ENCODE peak calls at places on chromosomes 1 and 21, in seven cellular contexts. H is mesendoderm; D is WERI-Rb-1; O is CD4-positive, alpha-beta memory T cell; P is right lobe of liver; B is body of pancreas; U is A549. A is an unnamed sample.

GRCh38 chr1:162861101-162861500 is at the start of gene CCDC190:
- DNase-seq in H (peak), D (no peak), O (no peak), P (no peak), B (no peak), U (no peak), A (no peak)

GRCh38 chr1:197955486-197956394 is 38.6 kb downstream of the LHX9 start:
- DNase-seq in H (no peak), D (no peak), O (no peak), P (no peak), B (no peak), U (no peak), A (no peak)

GRCh38 chr1:209829716-209830115 is 1.9 kb downstream of the UTP25 start:
- DNase-seq in H (no peak), D (no peak), O (no peak), P (no peak), B (no peak), U (no peak), A (no peak)

GRCh38 chr1:24555591-24556413 is at the start of gene NCMAP:
- DNase-seq in H (peak), D (peak), O (peak), P (peak), B (peak), U (no peak), A (no peak)

GRCh38 chr1:85134583-85135455 is 66.0 kb downstream of the SYDE2 start:
- DNase-seq in H (no peak), D (no peak), O (no peak), P (peak), B (no peak), U (no peak), A (no peak)

GRCh38 chr1:64898107-64898861 is 68.1 kb downstream of the JAK1 start:
- DNase-seq in H (peak), D (no peak), O (peak), P (peak), B (peak), U (peak), A (no peak)

GRCh38 chr1:78892251-78892650 is 114.3 kb downstream of the ADGRL4 start:
- DNase-seq in H (no peak), D (no peak), O (no peak), P (no peak), B (no peak), U (no peak), A (no peak)

GRCh38 chr1:22166439-22166838 is 23.5 kb upstream of the WNT4 start:
- DNase-seq in H (peak), D (no peak), O (no peak), P (no peak), B (no peak), U (no peak), A (no peak)

GRCh38 chr1:247386217-247386616 is 29.8 kb upstream of the NLRP3 start:
- DNase-seq in H (no peak), D (no peak), O (no peak), P (no peak), B (no peak), U (no peak), A (no peak)

GRCh38 chr1:246350745-246351144 is 156.3 kb downstream of the SMYD3 start:
- DNase-seq in H (no peak), D (no peak), O (no peak), P (no peak), B (no peak), U (no peak), A (no peak)

GRCh38 chr21:44752701-44753235 is 41.4 kb upstream of the TSPEAR start:
- DNase-seq in H (peak), D (no peak), O (no peak), P (no peak), B (no peak), U (no peak), A (no peak)

GRCh38 chr1:191618202-191618601 is 540.1 kb upstream of the RGS18 start:
- DNase-seq in H (no peak), D (no peak), O (no peak), P (no peak), B (no peak), U (no peak), A (no peak)

GRCh38 chr1:222824641-222825040 is 9.8 kb downstream of the DISP1 start:
- DNase-seq in H (no peak), D (no peak), O (no peak), P (no peak), B (no peak), U (no peak), A (no peak)

GRCh38 chr1:33659641-33660040 is 187.2 kb downstream of the ZSCAN20 start:
- DNase-seq in H (no peak), D (no peak), O (no peak), P (no peak), B (no peak), U (no peak), A (no peak)

GRCh38 chr1:109474697-109475096 is 8.4 kb downstream of the SYPL2 start:
- DNase-seq in H (no peak), D (no peak), O (no peak), P (no peak), B (no peak), U (no peak), A (no peak)

GRCh38 chr1:13807213-13807612 is 107.2 kb downstream of the PRDM2 start:
- DNase-seq in H (peak), D (peak), O (no peak), P (no peak), B (peak), U (peak), A (no peak)

GRCh38 chr1:29392036-29392435 is 155.7 kb downstream of the PTPRU start:
- DNase-seq in H (no peak), D (no peak), O (no peak), P (no peak), B (no peak), U (no peak), A (no peak)

GRCh38 chr1:183330335-183330734 is 87.8 kb downstream of the NMNAT2 start:
- DNase-seq in H (no peak), D (no peak), O (no peak), P (no peak), B (no peak), U (no peak), A (no peak)

GRCh38 chr1:180229483-180230415 is at the start of gene LHX4:
- DNase-seq in H (peak), D (peak), O (no peak), P (no peak), B (peak), U (peak), A (no peak)

GRCh38 chr1:186188004-186188539 is 187.0 kb downstream of the TPR start:
- DNase-seq in H (no peak), D (no peak), O (no peak), P (no peak), B (no peak), U (peak), A (no peak)

GRCh38 chr1:115647507-115647906 is 5.7 kb downstream of the VANGL1 start:
- DNase-seq in H (peak), D (no peak), O (no peak), P (no peak), B (no peak), U (no peak), A (no peak)

GRCh38 chr1:177620636-177621190 is 349.1 kb downstream of the SEC16B start:
- DNase-seq in H (peak), D (no peak), O (no peak), P (no peak), B (no peak), U (no peak), A (no peak)

GRCh38 chr21:41854426-41854995 is 24.6 kb downstream of the PRDM15 start:
- DNase-seq in H (no peak), D (no peak), O (no peak), P (no peak), B (peak), U (no peak), A (no peak)

GRCh38 chr1:207389728-207390464 is 64.2 kb upstream of the CR2 start:
- DNase-seq in H (no peak), D (no peak), O (no peak), P (no peak), B (no peak), U (peak), A (no peak)

GRCh38 chr1:207397525-207397926 is 56.6 kb upstream of the CR2 start:
- DNase-seq in H (peak), D (no peak), O (no peak), P (no peak), B (no peak), U (peak), A (no peak)

GRCh38 chr1:207388721-207389120 is 65.4 kb upstream of the CR2 start:
- DNase-seq in H (no peak), D (no peak), O (no peak), P (no peak), B (no peak), U (no peak), A (no peak)

GRCh38 chr1:207396360-207396759 is 57.8 kb upstream of the CR2 start:
- DNase-seq in H (peak), D (no peak), O (no peak), P (no peak), B (no peak), U (no peak), A (no peak)

DNA sequence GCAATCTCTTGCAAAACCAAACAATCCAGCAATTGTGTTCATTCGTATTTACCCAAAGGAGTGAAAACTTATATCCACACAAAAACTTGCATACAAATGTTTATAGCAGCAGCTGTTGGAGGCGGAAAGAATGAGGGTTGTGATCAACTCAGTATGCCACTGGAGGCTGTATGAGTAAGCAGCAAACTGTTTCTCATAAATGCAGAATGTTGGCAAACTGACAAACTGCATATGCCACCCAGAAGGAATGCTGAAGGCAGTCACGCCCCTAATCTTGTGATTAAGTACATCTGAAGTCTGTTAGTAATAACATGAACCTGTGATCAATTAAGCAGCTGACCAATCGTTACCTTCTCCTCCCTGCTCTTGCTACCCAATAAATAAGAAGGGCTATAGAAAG is 60.5 kb upstream of the CR2 start:
- DNase-seq in H (no peak), D (no peak), O (no peak), P (no peak), B (peak), U (peak), A (no peak)
- H3K27ac ChIP-seq in H (no peak), D (no peak), O (no peak), P (no peak), B (no peak), U (peak), A (no peak)

GRCh38 chr1:112704908-112705627 is 1.9 kb downstream of the RHOC start:
- DNase-seq in H (peak), D (peak), O (peak), P (peak), B (peak), U (peak), A (no peak)

GRCh38 chr1:112708002-112708448 is 1.1 kb upstream of the RHOC start:
- DNase-seq in H (no peak), D (no peak), O (no peak), P (no peak), B (no peak), U (no peak), A (no peak)

GRCh38 chr1:112708489-112708888 is 1.6 kb upstream of the RHOC start:
- DNase-seq in H (no peak), D (no peak), O (no peak), P (no peak), B (no peak), U (no peak), A (no peak)

GRCh38 chr1:112707217-112708001 is 482 bp upstream of the RHOC start:
- DNase-seq in H (peak), D (peak), O (peak), P (peak), B (peak), U (peak), A (peak)

GRCh38 chr1:112706505-112707216 is at the start of gene RHOC:
- DNase-seq in H (peak), D (peak), O (no peak), P (peak), B (peak), U (no peak), A (no peak)
- H3K27ac ChIP-seq in H (peak), D (peak), O (peak), P (peak), B (peak), U (peak), A (peak)

GRCh38 chr1:226678251-226678650 is 60.8 kb downstream of the ITPKB start:
- DNase-seq in H (no peak), D (no peak), O (peak), P (no peak), B (no peak), U (no peak), A (no peak)

GRCh38 chr1:226677121-226678020 is 61.7 kb downstream of the ITPKB start:
- DNase-seq in H (no peak), D (no peak), O (peak), P (no peak), B (peak), U (peak), A (peak)

GRCh38 chr1:226674892-226675719 is 64.0 kb downstream of the ITPKB start:
- DNase-seq in H (no peak), D (no peak), O (peak), P (no peak), B (peak), U (no peak), A (no peak)

GRCh38 chr1:226675720-226676357 is 63.2 kb downstream of the ITPKB start:
- DNase-seq in H (no peak), D (no peak), O (peak), P (no peak), B (no peak), U (no peak), A (no peak)

GRCh38 chr1:226676381-226676780 is 62.7 kb downstream of the ITPKB start:
- DNase-seq in H (no peak), D (no peak), O (peak), P (no peak), B (no peak), U (no peak), A (no peak)
- H3K27ac ChIP-seq in H (no peak), D (no peak), O (peak), P (peak), B (no peak), U (no peak), A (peak)

GRCh38 chr1:224825525-224826000 is 103.9 kb upstream of the DNAH14 start:
- DNase-seq in H (no peak), D (no peak), O (no peak), P (no peak), B (no peak), U (no peak), A (no peak)

GRCh38 chr1:224831501-224831900 is 98.0 kb upstream of the DNAH14 start:
- DNase-seq in H (no peak), D (no peak), O (no peak), P (no peak), B (no peak), U (no peak), A (no peak)

GRCh38 chr1:224828691-224829090 is 100.8 kb upstream of the DNAH14 start:
- DNase-seq in H (no peak), D (no peak), O (no peak), P (no peak), B (no peak), U (no peak), A (no peak)
- H3K27ac ChIP-seq in H (no peak), D (no peak), O (no peak), P (no peak), B (no peak), U (no peak), A (no peak)

A was measured in substantia nigra.